ENCODE peak calls at places on chromosomes 16 and 17, in four cellular contexts. W, T, C and Y are unnamed samples.

GRCh38 chr16:5041604-5042133 is 7.9 kb upstream of the NAGPA start:
- DNase-seq in W (no peak), T (peak; percentile 33), C (no peak), Y (no peak)

GRCh38 chr16:83772806-83773205 is 35.0 kb upstream of the HSBP1 start:
- DNase-seq in W (no peak), T (no peak), C (no peak), Y (peak; percentile 49)

GRCh38 chr17:58316260-58316960 is 12.2 kb downstream of the TSPOAP1 start:
- DNase-seq in W (no peak), T (no peak), C (no peak), Y (no peak)

GRCh38 chr16:35252356-35252936 is 1793.0 kb downstream of the TP53TG3F start:
- DNase-seq in W (no peak), T (no peak), C (no peak), Y (no peak)

GRCh38 chr17:2237521-2237921 is 66.1 kb downstream of the SMG6 start:
- DNase-seq in W (no peak), T (no peak), C (peak; percentile 81), Y (no peak)

GRCh38 chr16:87062569-87063442 is 254.4 kb downstream of the C16orf95 start:
- DNase-seq in W (peak; percentile 24), T (peak; percentile 83), C (peak; percentile 50), Y (peak; percentile 9)

GRCh38 chr16:3001316-3001715 is 11.4 kb upstream of the CLDN9 start:
- DNase-seq in W (no peak), T (no peak), C (no peak), Y (no peak)

GRCh38 chr17:725084-725483 is 7.3 kb upstream of the TLCD3A start:
- DNase-seq in W (no peak), T (no peak), C (no peak), Y (no peak)

GRCh38 chr16:726438-727290 is at the start of the genes CCDC78 and HAGHL:
- DNase-seq in W (peak; percentile 57), T (no peak), C (no peak), Y (peak; percentile 26)

GRCh38 chr17:68441064-68441770 is 16.1 kb downstream of the WIPI1 start:
- DNase-seq in W (no peak), T (no peak), C (no peak), Y (no peak)

GRCh38 chr16:46763147-46763546 is 15.0 kb upstream of the MYLK3 start:
- DNase-seq in W (no peak), T (peak; percentile 89), C (no peak), Y (no peak)

GRCh38 chr17:78471635-78472034 is 93.2 kb downstream of the PGS1 start:
- DNase-seq in W (no peak), T (no peak), C (no peak), Y (no peak)

GRCh38 chr16:86018487-86018886 is 119.5 kb downstream of the IRF8 start:
- DNase-seq in W (no peak), T (no peak), C (no peak), Y (no peak)

GRCh38 chr16:49953090-49953489 is 71.9 kb upstream of the CNEP1R1 start:
- DNase-seq in W (no peak), T (no peak), C (no peak), Y (no peak)

GRCh38 chr17:64491034-64491860 is 5.6 kb downstream of the POLG2 start:
- DNase-seq in W (no peak), T (no peak), C (no peak), Y (no peak)

GRCh38 chr17:62750502-62751349 is 57.4 kb downstream of the MARCHF10 start:
- DNase-seq in W (no peak), T (no peak), C (peak; percentile 20), Y (peak; percentile 5)

GRCh38 chr17:27396941-27397340 is 59.3 kb upstream of the KSR1 start:
- DNase-seq in W (no peak), T (no peak), C (no peak), Y (no peak)

GRCh38 chr17:46147167-46147749 is 46.0 kb downstream of the KANSL1 start:
- DNase-seq in W (no peak), T (no peak), C (no peak), Y (no peak)

GRCh38 chr16:61968242-61968978 is 67.8 kb downstream of the CDH8 start:
- DNase-seq in W (no peak), T (no peak), C (no peak), Y (no peak)

GRCh38 chr16:2516391-2517240 is 2.9 kb downstream of the ATP6V0C start:
- DNase-seq in W (no peak), T (peak; percentile 79), C (no peak), Y (no peak)

GRCh38 chr16:3553138-3553923 is 23.9 kb downstream of the NLRC3 start:
- DNase-seq in W (no peak), T (no peak), C (no peak), Y (no peak)

GRCh38 chr16:30430428-30430970 is 669 bp upstream of the DCTPP1 start:
- DNase-seq in W (no peak), T (peak; percentile 64), C (no peak), Y (no peak)

GRCh38 chr16:85274924-85275323 is 162.7 kb upstream of the CIBAR2 start:
- DNase-seq in W (no peak), T (peak; percentile 37), C (no peak), Y (no peak)

GRCh38 chr16:53058441-53058840 is 3.6 kb downstream of the CHD9 start:
- DNase-seq in W (no peak), T (no peak), C (no peak), Y (no peak)

GRCh38 chr17:40062347-40063033 is at the start of gene THRA:
- DNase-seq in W (peak; percentile 35), T (peak; percentile 89), C (peak; percentile 78), Y (peak; percentile 74)

GRCh38 chr17:59431606-59432005 is 100.2 kb downstream of the YPEL2 start:
- DNase-seq in W (no peak), T (no peak), C (no peak), Y (no peak)

GRCh38 chr16:35752773-35753558 is 2293.6 kb downstream of the TP53TG3F start:
- DNase-seq in W (no peak), T (no peak), C (no peak), Y (no peak)

GRCh38 chr16:13936596-13937081 is 16.7 kb downstream of the ERCC4 start:
- DNase-seq in W (no peak), T (no peak), C (peak; percentile 54), Y (no peak)